ENCODE peak calls at places on chromosome 4, in six cellular contexts. B, Q, N, K, Y and Z are unnamed samples.

GRCh38 chr4:88059781-88060180 is 52.3 kb downstream of the PKD2 start:
- DNase-seq in Q (no peak), K (no peak), B (no peak), Y (no peak), N (no peak), Z (no peak)

GRCh38 chr4:119643306-119644042 is 14.9 kb upstream of the PDE5A start:
- DNase-seq in B (no peak), K (no peak), Q (no peak), N (no peak), Y (no peak), Z (no peak)

GRCh38 chr4:28225005-28225404 is 1364.4 kb downstream of the STIM2 start:
- DNase-seq in Q (no peak), B (no peak), Y (no peak), N (no peak), K (peak), Z (peak)

GRCh38 chr4:3427134-3427476 is 14.7 kb upstream of the HGFAC start:
- DNase-seq in Y (no peak), N (no peak), K (no peak), B (no peak), Q (no peak), Z (no peak)

GRCh38 chr4:23717528-23718248 is 172.2 kb downstream of the PPARGC1A start:
- DNase-seq in K (peak), N (no peak), B (no peak), Q (no peak), Y (no peak), Z (no peak)

GRCh38 chr4:718460-718859 is 12.8 kb downstream of the PCGF3 start:
- DNase-seq in Q (no peak), B (no peak), Y (no peak), K (no peak), N (no peak), Z (no peak)

GRCh38 chr4:4914059-4914820 is 54.8 kb downstream of the MSX1 start:
- DNase-seq in K (no peak), B (no peak), Q (no peak), Y (no peak), N (no peak), Z (no peak)

GRCh38 chr4:145346081-145346480 is 135.6 kb upstream of the SMAD1 start:
- DNase-seq in N (no peak), K (no peak), Y (no peak), Q (no peak), B (no peak), Z (no peak)

GRCh38 chr4:74623041-74623440 is 171.3 kb downstream of the BTC start:
- DNase-seq in Y (no peak), Q (no peak), N (peak), B (no peak), K (peak), Z (no peak)

GRCh38 chr4:40423735-40424134 is 88.6 kb downstream of the CHRNA9 start:
- DNase-seq in K (no peak), B (no peak), Y (no peak), N (no peak), Q (no peak), Z (no peak)

GRCh38 chr4:3487861-3488260 is 24.8 kb downstream of the DOK7 start:
- DNase-seq in Q (no peak), B (no peak), N (no peak), Y (no peak), K (no peak), Z (no peak)

GRCh38 chr4:185592845-185593488 is 57.7 kb upstream of the PDLIM3 start:
- DNase-seq in Q (no peak), B (no peak), Y (no peak), N (no peak), K (peak), Z (no peak)

GRCh38 chr4:138401330-138401729 is 159.2 kb upstream of the SLC7A11 start:
- DNase-seq in Q (no peak), B (peak), K (peak), Y (peak), N (no peak), Z (peak)

GRCh38 chr4:24924309-24924781 is 11.5 kb upstream of the CCDC149 start:
- DNase-seq in K (peak), N (no peak), Q (no peak), Y (no peak), B (no peak), Z (no peak)

GRCh38 chr4:38162240-38162784 is 202.1 kb downstream of the PTTG2 start:
- DNase-seq in Y (no peak), K (peak), B (no peak), Q (no peak), N (peak), Z (no peak)

GRCh38 chr4:113094802-113095201 is 45.3 kb downstream of the ANK2 start:
- DNase-seq in Q (no peak), B (no peak), Y (no peak), N (no peak), K (no peak), Z (peak)

GRCh38 chr4:3062466-3062865 is 11.9 kb downstream of the HTT-AS start:
- DNase-seq in B (no peak), K (no peak), Y (no peak), N (no peak), Q (no peak), Z (no peak)

GRCh38 chr4:10971800-10972398 is 287.3 kb upstream of the CLNK start:
- DNase-seq in B (no peak), Y (no peak), Q (no peak), N (no peak), K (no peak), Z (no peak)

GRCh38 chr4:75180790-75181776 is 248.2 kb downstream of the PARM1 start:
- DNase-seq in B (peak), N (peak), Y (no peak), K (no peak), Q (no peak), Z (no peak)

GRCh38 chr4:71026086-71026485 is 32.6 kb downstream of the DCK start:
- DNase-seq in K (peak), Y (no peak), B (peak), N (peak), Q (no peak), Z (peak)

GRCh38 chr4:38664704-38665401 is 854 bp downstream of the KLF3 start:
- DNase-seq in Q (peak), K (peak), B (peak), Y (peak), N (peak), Z (peak)

GRCh38 chr4:83431200-83431599 is 24.4 kb downstream of the HELQ start:
- DNase-seq in B (no peak), N (no peak), Q (no peak), Y (no peak), K (no peak), Z (no peak)

GRCh38 chr4:186249785-186250739 is 15.9 kb upstream of the F11 start:
- DNase-seq in N (no peak), K (no peak), B (no peak), Q (no peak), Y (no peak), Z (no peak)

GRCh38 chr4:24824720-24825119 is 29.3 kb downstream of the SOD3 start:
- DNase-seq in N (no peak), K (no peak), B (no peak), Q (no peak), Y (no peak), Z (no peak)

GRCh38 chr4:65416875-65417274 is 253.4 kb downstream of the EPHA5 start:
- DNase-seq in Y (peak), Q (no peak), K (peak), N (peak), B (peak), Z (peak)